ENCODE peak calls at places on chromosomes 4 and X, in ten cellular contexts. F is stimulated activated CD4-positive, alpha-beta T cell treated with anti-CD3 and anti-CD28 coated beads, Interleukin-4, amount 100 ng/mL, for 1 hour; B is memory B cell; V is nucleus accumbens; P is pancreas; R is fibroblast of lung; T is HFF-Myc; W is IMR-90; C is astrocyte of the spinal cord; E is PC-3. N is an unnamed sample.
A peak's percentile ranks its signal among the peaks of the same experiment; 100 is the strongest.

GRCh38 chrX:18394477-18394876 is 30.9 kb upstream of the CDKL5 start:
- DNase-seq in R (peak; percentile 24), V (no peak), T (no peak), P (no peak), B (no peak), C (peak; percentile 39), W (no peak), F (no peak), E (no peak), N (no peak)

GRCh38 chr4:140595065-140595464 is 26.3 kb upstream of the UCP1 start:
- DNase-seq in W (peak; percentile 9), P (no peak), T (no peak), B (peak; percentile 23), F (no peak), R (peak; percentile 8), V (no peak), C (no peak), E (peak; percentile 61), N (no peak)

GRCh38 chr4:54187148-54187547 is 41.9 kb upstream of the PDGFRA start:
- DNase-seq in T (no peak), F (no peak), C (no peak), V (no peak), W (no peak), R (no peak), P (no peak), B (no peak), E (no peak), N (peak; percentile 31)

GRCh38 chrX:72621163-72621562 is 48.5 kb upstream of the HDAC8 start:
- DNase-seq in E (peak; percentile 60), B (no peak), F (no peak), T (no peak), W (no peak), P (no peak), R (no peak), V (no peak), C (no peak), N (no peak)

GRCh38 chr4:167218022-167218608 is 16.2 kb downstream of the SPOCK3 start:
- DNase-seq in R (no peak), C (no peak), W (no peak), P (no peak), B (no peak), F (no peak), T (no peak), V (no peak), E (peak; percentile 79), N (no peak)

GRCh38 chr4:40837094-40837870 is 87.5 kb downstream of the NSUN7 start:
- DNase-seq in E (no peak), C (no peak), F (no peak), B (no peak), W (no peak), P (no peak), T (no peak), V (peak; percentile 22), R (no peak), N (no peak)

GRCh38 chr4:152965614-152966013 is 29.5 kb downstream of the FHDC1 start:
- DNase-seq in P (no peak), C (no peak), W (peak; percentile 23), V (no peak), B (no peak), R (peak; percentile 16), E (no peak), F (no peak), T (peak; percentile 49), N (no peak)

GRCh38 chrX:21740329-21741274 is 17.3 kb downstream of the SMPX start:
- DNase-seq in B (no peak), F (no peak), V (no peak), R (peak; percentile 33), E (no peak), T (no peak), W (no peak), C (peak; percentile 29), P (peak; percentile 43), N (peak; percentile 75)

GRCh38 chrX:42803320-42803719 is 25.4 kb upstream of the PPP1R2C start:
- DNase-seq in V (no peak), P (no peak), F (no peak), E (no peak), C (peak; percentile 21), B (no peak), R (peak; percentile 0), W (peak; percentile 20), T (no peak), N (no peak)

GRCh38 chr4:41541697-41542096 is 3.7 kb downstream of the LIMCH1 start:
- DNase-seq in E (no peak), T (no peak), C (no peak), W (no peak), B (no peak), P (no peak), F (no peak), V (no peak), R (peak; percentile 28), N (no peak)

GRCh38 chrX:41384041-41384705 is 50.2 kb downstream of the DDX3X start:
- DNase-seq in V (no peak), W (peak; percentile 86), P (peak; percentile 59), C (peak; percentile 58), E (peak; percentile 72), B (no peak), F (peak; percentile 63), T (peak; percentile 17), R (peak; percentile 92), N (peak; percentile 78)

GRCh38 chr4:174590336-174590735 is 68.0 kb upstream of the HPGD start:
- DNase-seq in T (no peak), R (no peak), V (no peak), W (no peak), P (no peak), C (no peak), B (no peak), E (no peak), F (no peak), N (no peak)

GRCh38 chr4:2337131-2337723 is 75.3 kb upstream of the MXD4 start:
- DNase-seq in C (no peak), B (no peak), W (no peak), E (no peak), V (no peak), P (no peak), T (no peak), R (no peak), F (no peak), N (no peak)

GRCh38 chr4:80420638-80421037 is 85.1 kb downstream of the CFAP299 start:
- DNase-seq in F (no peak), T (no peak), C (no peak), W (no peak), V (no peak), E (no peak), B (no peak), R (no peak), P (no peak), N (no peak)

GRCh38 chr4:180059216-180059881 is 2183.9 kb upstream of the TENM3 start:
- DNase-seq in P (no peak), W (no peak), B (no peak), T (no peak), R (peak; percentile 16), F (no peak), E (no peak), V (peak; percentile 67), C (peak; percentile 9), N (no peak)

GRCh38 chr4:64305565-64306254 is 103.5 kb downstream of the TECRL start:
- DNase-seq in P (no peak), W (no peak), V (no peak), B (no peak), T (no peak), R (no peak), F (no peak), E (no peak), C (no peak), N (no peak)

GRCh38 chr4:10640535-10641159 is 43.9 kb downstream of the CLNK start:
- DNase-seq in T (no peak), F (no peak), C (peak; percentile 75), P (no peak), V (no peak), B (no peak), W (no peak), R (no peak), E (no peak), N (no peak)

GRCh38 chr4:108850407-108850709 is 87.5 kb upstream of the ETNPPL start:
- DNase-seq in B (no peak), P (no peak), C (no peak), E (no peak), T (no peak), V (no peak), W (no peak), F (no peak), R (no peak), N (no peak)

GRCh38 chrX:9327747-9328145 is 137.1 kb upstream of the TBL1X start:
- DNase-seq in T (no peak), P (no peak), F (no peak), B (no peak), R (peak; percentile 81), W (peak; percentile 90), E (peak; percentile 89), V (no peak), C (peak; percentile 78), N (no peak)

GRCh38 chr4:174717788-174718187 is 111.3 kb downstream of the GLRA3 start:
- DNase-seq in V (no peak), F (no peak), W (no peak), T (no peak), P (no peak), B (no peak), C (no peak), E (no peak), R (no peak), N (no peak)

GRCh38 chr4:6010789-6011188 is 7.4 kb downstream of the C4orf50 start:
- DNase-seq in P (no peak), V (no peak), B (no peak), E (no peak), F (no peak), T (no peak), W (no peak), R (no peak), C (no peak), N (no peak)

GRCh38 chrX:42189601-42190000 is 266.2 kb upstream of the CASK start:
- DNase-seq in P (no peak), B (no peak), T (no peak), F (no peak), C (peak; percentile 17), W (no peak), E (no peak), V (no peak), R (no peak), N (no peak)

N was measured in right lobe of liver.